ENCODE peak calls at places on chromosomes 4 and X, in six cellular contexts. S is fibroblast of lung, V is psoas muscle, U is RWPE1, R is SJSA1, H is A549. D is an unnamed sample.

GRCh38 chrX:49710744-49711319 is 15.0 kb upstream of the PAGE1 start:
- DNase-seq in S (no peak), R (no peak), H (no peak), V (no peak), U (no peak), D (no peak)

GRCh38 chrX:119989905-119990408 is 46.4 kb upstream of the NKAP start:
- DNase-seq in R (no peak), H (no peak), V (no peak), S (no peak), U (no peak), D (no peak)

GRCh38 chr4:163528618-163529017 is 34.1 kb downstream of the TMA16 start:
- DNase-seq in S (no peak), V (no peak), R (no peak), H (no peak), U (no peak), D (no peak)

GRCh38 chr4:7206385-7206784 is 14.0 kb downstream of the SORCS2 start:
- DNase-seq in U (no peak), S (peak), H (no peak), R (no peak), V (no peak), D (no peak)

GRCh38 chr4:16443504-16444088 is 217.3 kb upstream of the TAPT1 start:
- DNase-seq in H (peak), U (peak), R (no peak), S (peak), V (no peak), D (peak)

GRCh38 chr4:17097369-17097768 is 198.9 kb upstream of the LDB2 start:
- DNase-seq in H (no peak), S (no peak), R (no peak), U (no peak), V (no peak), D (no peak)

GRCh38 chr4:57114973-57115372 is 4.8 kb upstream of the IGFBP7 start:
- DNase-seq in U (no peak), S (peak), H (no peak), R (no peak), V (no peak), D (no peak)

GRCh38 chr4:101356928-101357327 is 9.6 kb upstream of the PPP3CA start:
- DNase-seq in U (peak), R (peak), S (peak), H (peak), V (no peak), D (peak)

GRCh38 chrX:7115557-7115956 is 32.0 kb upstream of the STS start:
- DNase-seq in U (no peak), H (no peak), R (no peak), V (no peak), S (no peak), D (peak)

GRCh38 chrX:11137543-11138139 is 26.5 kb downstream of the HCCS start:
- DNase-seq in H (no peak), U (no peak), R (no peak), V (no peak), S (peak), D (no peak)

GRCh38 chrX:1400731-1401471 is 9.0 kb upstream of the SLC25A6 start:
- DNase-seq in V (no peak), S (no peak), U (no peak), R (no peak), H (no peak), D (no peak)

DNA sequence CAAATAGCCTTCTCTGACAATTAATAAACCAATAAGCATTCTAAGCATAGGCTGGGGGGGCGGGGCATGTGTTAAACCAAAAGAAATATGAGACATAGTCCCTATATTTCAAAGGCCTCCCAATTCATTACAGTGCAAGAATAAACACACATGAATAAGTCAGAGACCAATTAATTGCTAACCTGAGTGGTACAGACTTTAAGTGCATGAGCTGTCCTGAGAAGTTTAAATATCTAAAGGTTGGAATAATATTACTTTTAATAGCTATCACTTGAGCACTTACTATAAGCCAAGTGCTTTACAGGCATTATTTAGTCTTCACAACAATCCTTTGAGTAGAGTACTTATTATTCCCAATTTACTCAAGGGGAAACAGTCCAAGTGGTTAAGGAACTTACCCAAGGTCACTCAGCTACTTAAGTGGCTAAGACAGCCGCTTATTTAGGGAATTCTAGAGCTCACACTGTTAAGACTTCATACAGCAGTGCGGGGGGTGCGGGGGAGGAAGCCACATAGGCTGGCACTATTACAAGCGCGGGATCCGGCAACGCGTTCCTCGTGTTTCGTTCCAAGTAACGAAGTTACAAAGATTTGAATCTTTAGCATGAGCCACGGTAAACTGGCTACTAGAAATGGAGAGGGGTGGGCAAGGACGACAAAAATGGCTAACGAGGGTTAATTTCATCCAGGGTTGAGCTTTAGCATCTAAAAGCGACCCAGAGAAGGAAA is 1.4 kb downstream of the THOC2 start:
- DNase-seq in S (peak), H (peak), R (no peak), U (peak), V (no peak), D (peak)
- H3K27ac ChIP-seq in S (peak), H (peak), R (peak), U (no peak), V (peak), D (peak)

GRCh38 chrX:133840415-133840814 is 145.0 kb downstream of the GPC3 start:
- DNase-seq in S (no peak), V (no peak), U (no peak), R (no peak), H (no peak), D (no peak)

DNA sequence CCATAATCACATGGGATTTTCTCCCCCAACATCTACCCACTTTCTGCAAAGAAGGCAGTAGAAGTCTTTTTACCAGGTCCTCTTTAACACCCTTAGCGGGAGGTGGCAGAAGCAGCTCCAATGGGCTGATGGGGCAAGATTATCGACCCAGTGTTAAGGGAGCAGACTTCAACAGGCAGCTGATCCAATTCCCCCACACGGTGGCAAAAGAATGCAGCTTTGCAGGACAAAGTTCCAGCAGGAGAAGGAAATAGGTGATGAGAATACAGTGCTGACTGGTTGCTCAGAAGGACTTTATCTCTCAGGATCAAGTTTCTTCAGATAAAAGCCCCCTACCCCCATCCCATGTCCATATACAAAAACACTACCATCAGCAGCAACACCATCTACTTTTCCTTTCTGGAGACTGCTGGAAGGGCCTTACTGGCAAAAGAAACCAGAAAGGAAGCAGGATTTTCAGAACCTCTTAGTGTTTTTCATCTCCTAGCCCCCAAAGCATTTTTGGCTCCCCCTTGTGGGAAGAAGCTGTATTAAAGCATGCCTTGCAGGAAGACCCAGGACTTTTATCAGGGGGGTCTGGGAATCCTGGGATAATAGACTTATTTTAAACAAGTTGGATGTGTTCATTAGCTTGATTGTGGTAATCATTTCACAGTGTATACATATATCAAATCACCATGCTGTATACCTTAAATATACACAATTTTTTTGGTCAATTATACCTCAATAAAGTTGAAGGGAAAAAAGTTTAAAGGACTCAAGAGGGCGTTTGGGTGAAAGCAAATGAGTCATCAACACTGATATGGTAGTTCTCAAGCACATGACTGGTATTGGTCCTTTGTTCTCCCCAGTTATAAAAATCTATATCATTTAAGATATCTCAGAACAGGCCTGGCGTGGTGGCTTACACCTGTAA is 146.4 kb downstream of the GPC3 start:
- DNase-seq in U (peak), R (peak), H (peak), S (peak), V (no peak), D (peak)
- H3K27ac ChIP-seq in U (no peak), R (no peak), H (no peak), S (no peak), V (no peak), D (no peak)

DNA sequence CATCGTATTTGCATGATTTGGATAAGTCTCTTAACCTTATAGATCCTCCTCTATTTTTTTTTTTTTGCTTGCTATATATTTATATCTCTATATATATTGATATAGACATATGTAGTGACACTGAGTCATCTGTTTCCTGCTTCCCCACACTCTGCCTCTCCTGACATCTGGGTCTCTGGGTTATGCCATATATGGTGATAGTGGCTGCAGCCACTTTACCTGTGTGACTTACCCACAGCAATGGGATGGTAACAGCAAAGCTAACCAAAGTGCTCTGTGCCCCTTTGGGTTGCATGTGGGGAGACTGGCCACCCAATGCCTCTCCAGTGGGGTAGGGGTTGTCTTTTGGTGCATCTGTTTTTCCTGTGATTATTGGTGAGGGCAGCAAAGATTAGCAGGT is 14.5 kb downstream of the CMC4 start:
- DNase-seq in H (no peak), S (no peak), R (no peak), V (no peak), U (no peak), D (no peak)
- H3K27ac ChIP-seq in H (no peak), S (no peak), R (no peak), V (peak), U (no peak), D (no peak)

DNA sequence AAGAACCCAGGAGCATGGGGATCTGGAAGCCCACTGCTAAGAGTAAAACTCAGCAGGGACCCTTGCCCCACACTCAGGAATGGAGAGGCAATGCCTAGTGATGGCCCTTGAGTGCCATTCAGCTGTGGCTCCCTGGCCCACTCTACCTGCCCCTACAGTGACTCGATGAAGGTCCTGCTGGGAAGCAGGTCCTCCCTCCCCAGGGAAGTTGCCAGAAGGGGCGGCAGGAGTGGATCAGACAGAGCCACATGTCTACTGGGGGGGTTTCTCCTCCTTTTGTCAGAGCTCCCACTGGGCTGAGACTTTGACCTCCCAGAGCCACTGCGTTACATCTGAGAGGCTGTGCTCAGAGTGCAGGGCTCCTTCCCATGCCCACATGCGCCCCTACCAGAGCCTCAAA is 1.2 kb downstream of the SLC10A3 start:
- DNase-seq in V (no peak), R (no peak), H (no peak), S (no peak), U (no peak), D (no peak)
- H3K27ac ChIP-seq in V (peak), R (no peak), H (no peak), S (no peak), U (peak), D (no peak)

DNA sequence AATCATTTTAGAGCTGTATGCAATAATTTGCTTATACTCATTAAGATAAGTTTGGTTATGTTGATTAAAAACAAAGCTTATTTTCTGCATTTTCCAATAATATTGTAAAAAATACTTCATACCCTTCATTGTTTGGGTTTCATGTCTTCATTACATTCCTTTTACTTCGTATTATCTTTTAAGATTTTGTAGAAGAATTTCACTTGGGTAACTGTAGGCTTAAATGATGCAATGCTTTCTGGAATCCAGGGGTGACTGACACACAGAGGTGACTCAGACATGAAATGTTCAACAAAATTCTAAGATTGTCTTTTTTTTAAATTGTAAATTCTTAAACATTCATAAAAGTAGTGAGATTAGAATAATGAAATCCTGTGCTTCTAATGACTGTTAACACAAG is 47.6 kb downstream of the FGF2 start:
- DNase-seq in V (no peak), S (peak), H (no peak), U (peak), R (no peak), D (no peak)
- H3K27ac ChIP-seq in V (no peak), S (peak), H (peak), U (no peak), R (peak), D (no peak)

GRCh38 chr4:41432889-41433288 is 105.1 kb upstream of the LIMCH1 start:
- DNase-seq in U (peak), V (no peak), H (no peak), S (peak), R (no peak), D (no peak)

GRCh38 chr4:41428941-41429669 is 108.9 kb upstream of the LIMCH1 start:
- DNase-seq in S (no peak), V (no peak), H (no peak), R (no peak), U (no peak), D (no peak)

GRCh38 chr4:41430796-41431195 is 107.2 kb upstream of the LIMCH1 start:
- DNase-seq in R (no peak), S (peak), H (no peak), U (no peak), V (no peak), D (no peak)

GRCh38 chr4:41433361-41433760 is 104.6 kb upstream of the LIMCH1 start:
- DNase-seq in S (no peak), U (no peak), V (no peak), R (no peak), H (no peak), D (no peak)

GRCh38 chr4:41432219-41432618 is 105.7 kb upstream of the LIMCH1 start:
- DNase-seq in R (no peak), V (no peak), H (no peak), U (no peak), S (no peak), D (no peak)
- H3K27ac ChIP-seq in R (peak), V (no peak), H (peak), U (no peak), S (no peak), D (peak)

DNA sequence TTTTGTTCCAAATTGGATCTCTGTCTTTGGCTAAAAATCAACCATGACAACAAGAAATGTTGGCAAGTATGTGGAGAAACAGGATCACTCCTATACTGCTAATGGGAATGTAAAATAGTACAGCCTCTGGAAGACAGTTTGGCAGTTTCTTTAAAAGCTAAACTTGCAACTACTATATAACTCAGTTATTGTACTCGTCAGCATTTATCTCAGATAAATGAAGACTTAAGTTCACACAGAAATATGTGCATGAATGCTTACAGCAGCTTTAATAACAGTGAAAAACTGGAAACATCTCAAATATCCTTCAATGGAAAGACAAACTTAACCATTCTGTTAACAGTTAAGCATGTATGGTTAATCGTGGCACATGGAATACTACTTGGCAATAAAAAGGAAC is 15.4 kb upstream of the HAND2 start:
- DNase-seq in U (no peak), S (no peak), H (no peak), V (no peak), R (no peak), D (no peak)
- H3K27ac ChIP-seq in U (no peak), S (no peak), H (no peak), V (no peak), R (no peak), D (no peak)

DNA sequence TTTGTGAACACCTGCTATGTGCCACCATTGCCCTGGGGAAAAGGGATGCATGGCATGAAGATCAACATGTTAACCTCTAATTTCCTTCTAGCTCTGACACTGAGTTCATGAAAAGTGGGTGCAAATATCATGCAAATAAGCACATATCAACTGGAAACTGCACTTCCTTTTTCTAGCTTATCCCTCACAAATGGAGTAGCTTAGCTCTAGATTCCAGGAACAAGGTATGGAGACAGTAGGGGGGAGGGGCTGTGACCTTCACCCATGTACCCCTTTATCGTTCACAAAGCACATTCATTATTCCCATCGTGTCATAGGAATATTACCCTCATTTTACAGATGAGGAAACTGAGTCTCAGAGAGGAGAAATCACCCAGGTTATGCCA is 37.4 kb downstream of the STARD8 start:
- DNase-seq in V (no peak), H (no peak), R (no peak), U (no peak), S (no peak), D (no peak)
- H3K27ac ChIP-seq in V (no peak), H (no peak), R (no peak), U (no peak), S (no peak), D (no peak)

GRCh38 chr4:176953021-176953420 is 160.3 kb upstream of the VEGFC start:
- DNase-seq in S (no peak), H (no peak), U (no peak), V (no peak), R (no peak), D (no peak)

GRCh38 chr4:176959980-176960379 is 167.3 kb upstream of the VEGFC start:
- DNase-seq in V (no peak), R (no peak), S (no peak), H (no peak), U (no peak), D (no peak)

GRCh38 chr4:176957353-176958118 is 164.8 kb upstream of the VEGFC start:
- DNase-seq in H (no peak), R (no peak), S (no peak), V (no peak), U (no peak), D (no peak)
- H3K27ac ChIP-seq in H (no peak), R (no peak), S (no peak), V (no peak), U (no peak), D (no peak)

GRCh38 chr4:80172203-80172602 is 25.1 kb upstream of the PRDM8 start:
- DNase-seq in S (no peak), R (no peak), H (no peak), V (no peak), U (no peak), D (no peak)

GRCh38 chr4:80171656-80172055 is 25.6 kb upstream of the PRDM8 start:
- DNase-seq in R (no peak), U (no peak), S (peak), V (no peak), H (no peak), D (no peak)

GRCh38 chr4:80171251-80171650 is 26.1 kb upstream of the PRDM8 start:
- DNase-seq in V (no peak), U (no peak), H (no peak), R (no peak), S (peak), D (no peak)

GRCh38 chr4:80173841-80174240 is 23.5 kb upstream of the PRDM8 start:
- DNase-seq in H (no peak), U (peak), R (no peak), V (no peak), S (peak), D (no peak)

DNA sequence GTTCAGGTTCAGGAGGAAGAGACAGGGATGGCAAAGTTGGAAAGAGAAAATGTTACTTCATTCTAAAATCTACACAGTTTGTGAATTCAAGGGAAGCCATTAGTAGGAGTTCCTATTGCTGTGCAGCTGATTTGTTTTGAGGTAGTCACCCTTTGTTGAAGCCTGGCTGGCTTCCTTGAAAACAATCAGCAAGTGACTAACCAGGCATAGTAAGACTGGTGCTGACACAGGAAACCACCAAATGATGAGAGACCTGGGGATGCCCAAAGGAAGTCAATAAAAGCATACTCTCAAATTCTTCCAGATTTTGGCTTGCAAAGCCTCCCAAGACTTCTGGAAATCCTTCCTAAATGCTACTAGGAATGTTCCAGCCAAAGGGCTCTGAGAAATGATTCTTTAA is 23.9 kb upstream of the PRDM8 start:
- DNase-seq in V (no peak), U (peak), H (no peak), R (no peak), S (peak), D (no peak)
- H3K27ac ChIP-seq in V (no peak), U (no peak), H (no peak), R (no peak), S (no peak), D (no peak)